ENCODE peak calls at places on chromosomes 4 and X, in five cellular contexts. One of them, this sample, is unnamed.

GRCh38 chr4:77681792-77682191 is 76.2 kb downstream of the CXCL13 start:
- DNase-seq in SK-N-SH: no peak
- DNase-seq in sigmoid colon: no peak
- DNase-seq in breast epithelium: no peak
- DNase-seq in transverse colon: no peak
- DNase-seq in this sample: no peak

GRCh38 chrX:15146515-15146914 is 123.4 kb downstream of the ASB9 start:
- DNase-seq in SK-N-SH: peak
- DNase-seq in sigmoid colon: no peak
- DNase-seq in breast epithelium: no peak
- DNase-seq in transverse colon: peak
- DNase-seq in this sample: no peak

GRCh38 chr4:82797048-82797590 is 1.5 kb downstream of the SCD5 start:
- DNase-seq in SK-N-SH: peak
- DNase-seq in sigmoid colon: no peak
- DNase-seq in breast epithelium: no peak
- DNase-seq in transverse colon: no peak
- DNase-seq in this sample: no peak

GRCh38 chr4:82519776-82520175 is 42.0 kb downstream of the TMEM150C start:
- DNase-seq in SK-N-SH: no peak
- DNase-seq in sigmoid colon: no peak
- DNase-seq in breast epithelium: no peak
- DNase-seq in transverse colon: no peak
- DNase-seq in this sample: no peak

GRCh38 chr4:180973894-180974293 is 1269.3 kb upstream of the TENM3 start:
- DNase-seq in SK-N-SH: no peak
- DNase-seq in sigmoid colon: no peak
- DNase-seq in breast epithelium: no peak
- DNase-seq in transverse colon: no peak
- DNase-seq in this sample: no peak

GRCh38 chr4:19214591-19214990 is 1037.1 kb upstream of the SLIT2 start:
- DNase-seq in SK-N-SH: no peak
- DNase-seq in sigmoid colon: no peak
- DNase-seq in breast epithelium: no peak
- DNase-seq in transverse colon: no peak
- DNase-seq in this sample: no peak

GRCh38 chr4:84451546-84451945 is 47.5 kb downstream of the NKX6-1 start:
- DNase-seq in SK-N-SH: no peak
- DNase-seq in sigmoid colon: no peak
- DNase-seq in breast epithelium: no peak
- DNase-seq in transverse colon: no peak
- DNase-seq in this sample: no peak

GRCh38 chr4:128162434-128162833 is 101.3 kb downstream of the LARP1B start:
- DNase-seq in SK-N-SH: no peak
- DNase-seq in sigmoid colon: no peak
- DNase-seq in breast epithelium: no peak
- DNase-seq in transverse colon: no peak
- DNase-seq in this sample: no peak

GRCh38 chrX:140712413-140713173 is 3.0 kb downstream of the LINC00632 start:
- DNase-seq in SK-N-SH: peak
- DNase-seq in sigmoid colon: peak
- DNase-seq in breast epithelium: peak
- DNase-seq in transverse colon: peak
- DNase-seq in this sample: no peak

GRCh38 chr4:26081795-26082498 is 167.9 kb downstream of the SMIM20 start:
- DNase-seq in SK-N-SH: no peak
- DNase-seq in sigmoid colon: no peak
- DNase-seq in breast epithelium: no peak
- DNase-seq in transverse colon: no peak
- DNase-seq in this sample: no peak

GRCh38 chr4:4869380-4869723 is 9.9 kb downstream of the MSX1 start:
- DNase-seq in SK-N-SH: no peak
- DNase-seq in sigmoid colon: no peak
- DNase-seq in breast epithelium: no peak
- DNase-seq in transverse colon: no peak
- DNase-seq in this sample: no peak

GRCh38 chr4:176443646-176444409 is 124.1 kb downstream of the SPCS3 start:
- DNase-seq in SK-N-SH: no peak
- DNase-seq in sigmoid colon: no peak
- DNase-seq in breast epithelium: no peak
- DNase-seq in transverse colon: no peak
- DNase-seq in this sample: no peak

GRCh38 chr4:10175626-10176025 is 59.0 kb upstream of the WDR1 start:
- DNase-seq in SK-N-SH: no peak
- DNase-seq in sigmoid colon: no peak
- DNase-seq in breast epithelium: no peak
- DNase-seq in transverse colon: no peak
- DNase-seq in this sample: no peak

GRCh38 chr4:47617607-47618006 is 132.5 kb downstream of the ATP10D start:
- DNase-seq in SK-N-SH: no peak
- DNase-seq in sigmoid colon: no peak
- DNase-seq in breast epithelium: no peak
- DNase-seq in transverse colon: no peak
- DNase-seq in this sample: no peak

GRCh38 chr4:98663226-98664006 is 5.0 kb upstream of the TSPAN5 start:
- DNase-seq in SK-N-SH: no peak
- DNase-seq in sigmoid colon: no peak
- DNase-seq in breast epithelium: no peak
- DNase-seq in transverse colon: peak
- DNase-seq in this sample: peak

GRCh38 chrX:140091276-140091886 is 126.1 kb upstream of the CXorf66 start:
- DNase-seq in SK-N-SH: peak
- DNase-seq in sigmoid colon: peak
- DNase-seq in breast epithelium: no peak
- DNase-seq in transverse colon: peak
- DNase-seq in this sample: peak

GRCh38 chr4:4861592-4862551 is 2.4 kb downstream of the MSX1 start:
- DNase-seq in SK-N-SH: no peak
- DNase-seq in sigmoid colon: no peak
- DNase-seq in breast epithelium: no peak
- DNase-seq in transverse colon: no peak
- DNase-seq in this sample: peak

DNA sequence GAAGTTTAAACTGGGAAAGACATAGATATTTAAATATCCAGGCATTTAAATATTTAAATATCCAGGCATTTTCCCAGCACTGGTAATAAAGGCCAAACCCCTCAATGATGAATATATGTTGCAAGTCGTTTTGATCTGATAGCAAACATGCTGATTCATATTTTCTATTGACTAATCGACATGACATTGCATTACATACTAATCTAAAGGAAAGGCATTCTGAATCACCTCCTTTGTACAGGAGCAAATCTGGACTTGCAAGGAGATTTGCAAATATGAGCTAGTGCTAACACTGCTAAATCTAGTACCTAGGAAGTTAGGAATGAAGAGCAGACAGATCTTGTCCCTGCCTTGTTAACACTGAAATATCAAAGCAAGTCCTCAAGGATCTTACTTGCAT is 207.3 kb downstream of the SLC7A11 start:
- DNase-seq in SK-N-SH: no peak
- DNase-seq in sigmoid colon: no peak
- DNase-seq in breast epithelium: no peak
- DNase-seq in transverse colon: no peak
- DNase-seq in this sample: no peak
- TF ChIP-seq POLR2AphosphoS5 in SK-N-SH: no peak
- TF ChIP-seq POLR2AphosphoS5 in sigmoid colon: no peak
- TF ChIP-seq POLR2AphosphoS5 in breast epithelium: no peak
- TF ChIP-seq POLR2AphosphoS5 in transverse colon: no peak
- TF ChIP-seq POLR2AphosphoS5 in this sample: no peak

DNA sequence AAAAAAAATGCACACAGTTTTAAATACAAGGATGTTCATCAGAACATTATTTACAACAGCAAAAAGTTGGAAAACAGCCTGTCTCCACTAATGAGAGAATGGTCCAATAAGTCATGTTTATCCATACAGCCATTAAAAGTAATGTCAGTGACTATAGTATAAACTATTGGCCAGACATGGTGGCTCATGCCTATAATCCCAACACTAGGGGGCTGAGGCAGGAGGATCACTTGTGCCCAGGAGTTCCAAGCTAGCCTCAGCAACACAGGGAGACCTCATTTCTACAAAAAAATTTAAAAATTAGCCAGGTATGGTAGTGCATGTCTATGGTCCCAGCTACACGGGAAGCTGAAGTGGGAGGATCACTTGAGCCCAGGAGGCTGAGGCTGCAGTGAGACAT is 48.1 kb upstream of the IL13RA1 start:
- DNase-seq in SK-N-SH: no peak
- DNase-seq in sigmoid colon: no peak
- DNase-seq in breast epithelium: no peak
- DNase-seq in transverse colon: no peak
- DNase-seq in this sample: no peak
- TF ChIP-seq CTCF in SK-N-SH: no peak
- TF ChIP-seq CTCF in sigmoid colon: no peak
- TF ChIP-seq CTCF in breast epithelium: no peak
- TF ChIP-seq CTCF in transverse colon: no peak
- TF ChIP-seq CTCF in this sample: no peak

GRCh38 chrX:37746268-37746931 is 33.5 kb upstream of the CYBB start:
- DNase-seq in SK-N-SH: no peak
- DNase-seq in sigmoid colon: no peak
- DNase-seq in breast epithelium: no peak
- DNase-seq in transverse colon: no peak
- DNase-seq in this sample: peak
- TF ChIP-seq POLR2AphosphoS5 in SK-N-SH: no peak
- TF ChIP-seq POLR2AphosphoS5 in sigmoid colon: no peak
- TF ChIP-seq POLR2AphosphoS5 in breast epithelium: no peak
- TF ChIP-seq POLR2AphosphoS5 in transverse colon: no peak
- TF ChIP-seq POLR2AphosphoS5 in this sample: no peak

GRCh38 chr4:52661966-52662705 is 3.0 kb upstream of the USP46 start:
- DNase-seq in SK-N-SH: no peak
- DNase-seq in sigmoid colon: no peak
- DNase-seq in breast epithelium: no peak
- DNase-seq in transverse colon: no peak
- DNase-seq in this sample: no peak

GRCh38 chr4:52660643-52661042 is 1.5 kb upstream of the USP46 start:
- DNase-seq in SK-N-SH: no peak
- DNase-seq in sigmoid colon: no peak
- DNase-seq in breast epithelium: no peak
- DNase-seq in transverse colon: no peak
- DNase-seq in this sample: no peak

GRCh38 chr4:52670121-52670520 is 11.0 kb upstream of the USP46 start:
- DNase-seq in SK-N-SH: no peak
- DNase-seq in sigmoid colon: no peak
- DNase-seq in breast epithelium: no peak
- DNase-seq in transverse colon: no peak
- DNase-seq in this sample: no peak

GRCh38 chr4:52664479-52664878 is 5.4 kb upstream of the USP46 start:
- DNase-seq in SK-N-SH: no peak
- DNase-seq in sigmoid colon: no peak
- DNase-seq in breast epithelium: no peak
- DNase-seq in transverse colon: no peak
- DNase-seq in this sample: no peak

GRCh38 chr4:52665592-52665991 is 6.5 kb upstream of the USP46 start:
- DNase-seq in SK-N-SH: peak
- DNase-seq in sigmoid colon: no peak
- DNase-seq in breast epithelium: no peak
- DNase-seq in transverse colon: no peak
- DNase-seq in this sample: no peak
- TF ChIP-seq CTCF in SK-N-SH: peak
- TF ChIP-seq CTCF in sigmoid colon: no peak
- TF ChIP-seq CTCF in breast epithelium: no peak
- TF ChIP-seq CTCF in transverse colon: no peak
- TF ChIP-seq CTCF in this sample: no peak

GRCh38 chrX:106995678-106996077 is 4.3 kb downstream of the MORC4 start:
- DNase-seq in SK-N-SH: no peak
- DNase-seq in sigmoid colon: no peak
- DNase-seq in breast epithelium: no peak
- DNase-seq in transverse colon: no peak
- DNase-seq in this sample: no peak

GRCh38 chrX:106999002-106999975 is 723 bp downstream of the MORC4 start:
- DNase-seq in SK-N-SH: peak
- DNase-seq in sigmoid colon: peak
- DNase-seq in breast epithelium: no peak
- DNase-seq in transverse colon: peak
- DNase-seq in this sample: peak

GRCh38 chrX:106997611-106998010 is 2.4 kb downstream of the MORC4 start:
- DNase-seq in SK-N-SH: no peak
- DNase-seq in sigmoid colon: no peak
- DNase-seq in breast epithelium: no peak
- DNase-seq in transverse colon: no peak
- DNase-seq in this sample: no peak

GRCh38 chrX:107000013-107000515 is at the start of gene MORC4:
- DNase-seq in SK-N-SH: peak
- DNase-seq in sigmoid colon: peak
- DNase-seq in breast epithelium: peak
- DNase-seq in transverse colon: peak
- DNase-seq in this sample: peak
- TF ChIP-seq POLR2AphosphoS5 in SK-N-SH: no peak
- TF ChIP-seq POLR2AphosphoS5 in sigmoid colon: peak
- TF ChIP-seq POLR2AphosphoS5 in breast epithelium: peak
- TF ChIP-seq POLR2AphosphoS5 in transverse colon: peak
- TF ChIP-seq POLR2AphosphoS5 in this sample: peak

DNA sequence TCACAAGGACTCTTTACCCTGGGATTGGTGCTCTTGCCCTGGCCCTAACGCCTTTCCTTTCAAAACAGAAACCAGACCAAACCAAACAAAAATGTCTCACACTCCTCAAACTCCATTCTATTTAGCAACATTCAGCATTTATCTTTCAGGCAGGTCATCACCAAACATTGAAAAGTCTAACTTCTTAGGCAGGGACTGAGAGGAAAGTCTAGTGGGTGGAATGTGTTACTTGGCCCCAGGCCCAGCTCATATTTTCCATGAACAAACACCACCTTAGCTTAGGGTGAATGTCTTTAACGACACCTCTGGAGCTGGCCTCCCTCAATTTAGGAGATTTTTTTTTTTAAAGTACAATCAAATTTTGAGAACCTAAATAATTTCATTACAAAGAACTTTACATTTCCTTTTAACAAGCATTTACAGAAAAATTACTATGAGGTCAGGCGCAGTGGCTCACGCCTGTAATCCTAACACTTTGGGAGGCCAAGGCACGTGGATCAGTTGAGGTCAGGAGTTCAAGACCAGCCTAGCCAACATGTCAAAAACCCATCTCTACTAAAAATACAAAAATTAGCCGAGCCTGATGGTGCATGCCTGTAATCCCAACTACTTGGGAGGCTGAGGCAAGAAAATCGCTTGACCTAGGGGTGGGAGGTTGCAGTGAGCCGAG is 10.2 kb upstream of the N4BP2 start:
- DNase-seq in SK-N-SH: no peak
- DNase-seq in sigmoid colon: no peak
- DNase-seq in breast epithelium: no peak
- DNase-seq in transverse colon: peak
- DNase-seq in this sample: no peak
- TF ChIP-seq CTCF in SK-N-SH: peak
- TF ChIP-seq CTCF in sigmoid colon: no peak
- TF ChIP-seq CTCF in breast epithelium: no peak
- TF ChIP-seq CTCF in transverse colon: no peak
- TF ChIP-seq CTCF in this sample: no peak

This sample was measured in spleen.